ENCODE peak calls at places on chromosomes 5 and 9, in five cellular contexts. One of them, this sample, is unnamed.

GRCh38 chr5:164296603-164297080 is 791.2 kb downstream of the MAT2B start:
- DNase-seq in GM12891: no peak
- DNase-seq in DMS79: no peak
- DNase-seq in Ammon's horn: peak
- DNase-seq in HepG2: no peak
- DNase-seq in this sample: no peak

GRCh38 chr9:99237356-99237755 is 15.3 kb downstream of the SEC61B start:
- DNase-seq in GM12891: no peak
- DNase-seq in DMS79: no peak
- DNase-seq in Ammon's horn: no peak
- DNase-seq in HepG2: no peak
- DNase-seq in this sample: no peak

GRCh38 chr5:141692919-141693848 is 11.2 kb upstream of the ARAP3 start:
- DNase-seq in GM12891: no peak
- DNase-seq in DMS79: no peak
- DNase-seq in Ammon's horn: peak
- DNase-seq in HepG2: no peak
- DNase-seq in this sample: no peak

GRCh38 chr5:56565693-56566092 is 249.7 kb upstream of the MAP3K1 start:
- DNase-seq in GM12891: no peak
- DNase-seq in DMS79: no peak
- DNase-seq in Ammon's horn: peak
- DNase-seq in HepG2: no peak
- DNase-seq in this sample: no peak

GRCh38 chr9:113463418-113464285 is at the start of gene RGS3:
- DNase-seq in GM12891: no peak
- DNase-seq in DMS79: peak
- DNase-seq in Ammon's horn: no peak
- DNase-seq in HepG2: peak
- DNase-seq in this sample: peak

GRCh38 chr9:100290714-100291113 is 62.0 kb downstream of the TEX10 start:
- DNase-seq in GM12891: no peak
- DNase-seq in DMS79: no peak
- DNase-seq in Ammon's horn: no peak
- DNase-seq in HepG2: no peak
- DNase-seq in this sample: no peak

GRCh38 chr5:77631166-77631582 is 7.3 kb downstream of the OTP start:
- DNase-seq in GM12891: no peak
- DNase-seq in DMS79: no peak
- DNase-seq in Ammon's horn: no peak
- DNase-seq in HepG2: no peak
- DNase-seq in this sample: no peak

GRCh38 chr5:1018596-1018995 is 10.0 kb downstream of the NKD2 start:
- DNase-seq in GM12891: no peak
- DNase-seq in DMS79: no peak
- DNase-seq in Ammon's horn: no peak
- DNase-seq in HepG2: no peak
- DNase-seq in this sample: no peak

GRCh38 chr5:124716169-124716568 is 30.3 kb downstream of the ZNF608 start:
- DNase-seq in GM12891: no peak
- DNase-seq in DMS79: no peak
- DNase-seq in Ammon's horn: no peak
- DNase-seq in HepG2: no peak
- DNase-seq in this sample: no peak

GRCh38 chr9:81827616-81828296 is 100.5 kb upstream of the SPATA31D4 start:
- DNase-seq in GM12891: no peak
- DNase-seq in DMS79: no peak
- DNase-seq in Ammon's horn: no peak
- DNase-seq in HepG2: no peak
- DNase-seq in this sample: no peak

GRCh38 chr9:93097496-93098205 is 1.6 kb downstream of the CARD19 start:
- DNase-seq in GM12891: no peak
- DNase-seq in DMS79: no peak
- DNase-seq in Ammon's horn: peak
- DNase-seq in HepG2: no peak
- DNase-seq in this sample: peak

GRCh38 chr5:157193699-157194424 is 13.2 kb downstream of the ITK start:
- DNase-seq in GM12891: no peak
- DNase-seq in DMS79: no peak
- DNase-seq in Ammon's horn: no peak
- DNase-seq in HepG2: no peak
- DNase-seq in this sample: no peak

GRCh38 chr5:16656561-16657191 is 39.9 kb upstream of the RETREG1 start:
- DNase-seq in GM12891: no peak
- DNase-seq in DMS79: no peak
- DNase-seq in Ammon's horn: no peak
- DNase-seq in HepG2: no peak
- DNase-seq in this sample: no peak

GRCh38 chr5:97102010-97102470 is 40.4 kb downstream of the LIX1 start:
- DNase-seq in GM12891: no peak
- DNase-seq in DMS79: no peak
- DNase-seq in Ammon's horn: peak
- DNase-seq in HepG2: no peak
- DNase-seq in this sample: no peak

GRCh38 chr5:43926923-43927322 is 323.9 kb downstream of the NNT start:
- DNase-seq in GM12891: no peak
- DNase-seq in DMS79: no peak
- DNase-seq in Ammon's horn: no peak
- DNase-seq in HepG2: no peak
- DNase-seq in this sample: no peak

GRCh38 chr5:56012281-56012963 is 17.7 kb upstream of the IL6ST start:
- DNase-seq in GM12891: no peak
- DNase-seq in DMS79: no peak
- DNase-seq in Ammon's horn: no peak
- DNase-seq in HepG2: peak
- DNase-seq in this sample: no peak

GRCh38 chr5:2903451-2904395 is 152.2 kb upstream of the IRX2 start:
- DNase-seq in GM12891: no peak
- DNase-seq in DMS79: no peak
- DNase-seq in Ammon's horn: no peak
- DNase-seq in HepG2: no peak
- DNase-seq in this sample: no peak

GRCh38 chr5:171312129-171312819 is 3.2 kb downstream of the TLX3 start:
- DNase-seq in GM12891: no peak
- DNase-seq in DMS79: no peak
- DNase-seq in Ammon's horn: no peak
- DNase-seq in HepG2: no peak
- DNase-seq in this sample: peak

GRCh38 chr5:16585028-16585667 is 31.6 kb downstream of the RETREG1 start:
- DNase-seq in GM12891: no peak
- DNase-seq in DMS79: no peak
- DNase-seq in Ammon's horn: no peak
- DNase-seq in HepG2: no peak
- DNase-seq in this sample: no peak

GRCh38 chr9:87187656-87188055 is 240.3 kb upstream of the GAS1 start:
- DNase-seq in GM12891: no peak
- DNase-seq in DMS79: no peak
- DNase-seq in Ammon's horn: no peak
- DNase-seq in HepG2: no peak
- DNase-seq in this sample: no peak

GRCh38 chr9:16885896-16886295 is 15.4 kb upstream of the BNC2 start:
- DNase-seq in GM12891: no peak
- DNase-seq in DMS79: no peak
- DNase-seq in Ammon's horn: no peak
- DNase-seq in HepG2: no peak
- DNase-seq in this sample: no peak

GRCh38 chr9:81116340-81117207 is 572.8 kb downstream of the TLE1 start:
- DNase-seq in GM12891: no peak
- DNase-seq in DMS79: no peak
- DNase-seq in Ammon's horn: no peak
- DNase-seq in HepG2: no peak
- DNase-seq in this sample: no peak